ENCODE peak calls at places on chromosome 14, in eight cellular contexts. E, P, H, V, I, R, B and M are unnamed samples.

GRCh38 chr14:104636131-104636530 is 31.6 kb upstream of the TMEM179 start:
- DNase-seq in B (no peak), I (no peak), R (no peak), H (no peak), P (no peak), V (no peak), E (no peak), M (no peak)

GRCh38 chr14:99593971-99594841 is 9.8 kb downstream of the CCDC85C start:
- DNase-seq in R (no peak), B (no peak), P (no peak), I (no peak), E (no peak), V (no peak), H (no peak), M (no peak)

GRCh38 chr14:24196071-24197061 is 1.1 kb upstream of the TM9SF1 start:
- DNase-seq in H (no peak), B (peak; percentile 33), E (no peak), I (no peak), P (peak; percentile 30), V (no peak), R (no peak), M (no peak)

GRCh38 chr14:64081174-64081746 is 212.9 kb downstream of the ESR2 start:
- DNase-seq in I (no peak), V (no peak), P (no peak), H (no peak), E (no peak), B (no peak), R (no peak), M (no peak)

GRCh38 chr14:54772451-54772881 is 130.2 kb downstream of the GCH1 start:
- DNase-seq in H (no peak), B (no peak), P (peak; percentile 54), V (no peak), I (no peak), E (peak; percentile 18), R (no peak), M (no peak)

GRCh38 chr14:93018401-93018800 is 95.5 kb downstream of the CHGA start:
- DNase-seq in E (no peak), P (peak; percentile 32), V (no peak), B (no peak), R (no peak), I (no peak), H (no peak), M (no peak)

GRCh38 chr14:72552236-72552635 is 341.7 kb downstream of the DPF3 start:
- DNase-seq in E (no peak), I (no peak), P (no peak), R (no peak), H (no peak), B (no peak), V (no peak), M (no peak)

GRCh38 chr14:32077081-32078029 is at the start of gene ARHGAP5:
- DNase-seq in V (no peak), P (peak; percentile 52), B (no peak), E (no peak), I (peak; percentile 59), R (peak; percentile 64), H (peak; percentile 82), M (peak; percentile 27)

GRCh38 chr14:24279301-24280186 is 8.1 kb upstream of the RABGGTA start:
- DNase-seq in V (no peak), B (peak; percentile 66), P (no peak), R (no peak), I (no peak), H (no peak), E (no peak), M (no peak)

GRCh38 chr14:69500736-69501135 is 16.2 kb downstream of the PLEKHD1 start:
- DNase-seq in I (no peak), P (no peak), V (peak; percentile 58), R (no peak), B (no peak), H (no peak), E (no peak), M (no peak)

GRCh38 chr14:105316968-105317498 is 2.5 kb downstream of the PACS2 start:
- DNase-seq in V (no peak), R (no peak), P (no peak), I (no peak), B (no peak), H (no peak), E (no peak), M (no peak)

GRCh38 chr14:79732911-79733310 is 478.4 kb downstream of the DIO2 start:
- DNase-seq in P (peak; percentile 22), E (no peak), B (no peak), V (no peak), H (no peak), R (no peak), I (no peak), M (no peak)

GRCh38 chr14:77303417-77304156 is 17.1 kb downstream of the POMT2 start:
- DNase-seq in R (no peak), I (no peak), H (no peak), E (peak; percentile 92), P (peak; percentile 85), V (no peak), B (peak; percentile 53), M (no peak)

GRCh38 chr14:74860899-74861733 is 14.8 kb downstream of the PROX2 start:
- DNase-seq in B (peak; percentile 91), H (peak; percentile 92), V (peak; percentile 93), P (peak; percentile 89), R (peak; percentile 92), I (peak; percentile 91), E (peak; percentile 74), M (peak; percentile 95)

GRCh38 chr14:35404496-35405303 is at the start of gene NFKBIA:
- DNase-seq in I (peak; percentile 81), H (peak; percentile 96), E (peak; percentile 79), B (peak; percentile 94), R (peak; percentile 95), V (peak; percentile 96), P (peak; percentile 93), M (peak; percentile 93)

GRCh38 chr14:67516679-67517078 is 16.4 kb upstream of the PLEKHH1 start:
- DNase-seq in B (no peak), I (no peak), P (no peak), H (no peak), E (no peak), R (no peak), V (no peak), M (no peak)

GRCh38 chr14:67515386-67516079 is 17.6 kb upstream of the PLEKHH1 start:
- DNase-seq in B (peak; percentile 28), R (peak; percentile 44), I (peak; percentile 53), V (peak; percentile 70), P (peak; percentile 14), E (peak; percentile 37), H (peak; percentile 51), M (peak; percentile 29)

GRCh38 chr14:67513631-67514108 is 19.4 kb upstream of the PLEKHH1 start:
- DNase-seq in B (peak; percentile 73), R (no peak), I (no peak), V (no peak), P (no peak), H (no peak), E (no peak), M (no peak)

GRCh38 chr14:67514203-67514607 is 18.9 kb upstream of the PLEKHH1 start:
- DNase-seq in R (peak; percentile 47), I (no peak), H (no peak), P (no peak), V (no peak), E (no peak), B (peak; percentile 20), M (no peak)

GRCh38 chr14:67514650-67515385 is 18.3 kb upstream of the PLEKHH1 start:
- DNase-seq in I (peak; percentile 42), R (peak; percentile 69), H (peak; percentile 75), V (peak; percentile 76), B (peak; percentile 52), P (peak; percentile 32), E (peak; percentile 45), M (peak; percentile 50)
- H3K27ac ChIP-seq in I (no peak overlapping the region), R (no peak overlapping the region), H (peak overlapping the region; percentile 73), V (peak overlapping the region; percentile 49), B (peak overlapping the region; percentile 78), P (no peak overlapping the region), E (peak overlapping the region; percentile 63), M (peak overlapping the region; percentile 71)

DNA sequence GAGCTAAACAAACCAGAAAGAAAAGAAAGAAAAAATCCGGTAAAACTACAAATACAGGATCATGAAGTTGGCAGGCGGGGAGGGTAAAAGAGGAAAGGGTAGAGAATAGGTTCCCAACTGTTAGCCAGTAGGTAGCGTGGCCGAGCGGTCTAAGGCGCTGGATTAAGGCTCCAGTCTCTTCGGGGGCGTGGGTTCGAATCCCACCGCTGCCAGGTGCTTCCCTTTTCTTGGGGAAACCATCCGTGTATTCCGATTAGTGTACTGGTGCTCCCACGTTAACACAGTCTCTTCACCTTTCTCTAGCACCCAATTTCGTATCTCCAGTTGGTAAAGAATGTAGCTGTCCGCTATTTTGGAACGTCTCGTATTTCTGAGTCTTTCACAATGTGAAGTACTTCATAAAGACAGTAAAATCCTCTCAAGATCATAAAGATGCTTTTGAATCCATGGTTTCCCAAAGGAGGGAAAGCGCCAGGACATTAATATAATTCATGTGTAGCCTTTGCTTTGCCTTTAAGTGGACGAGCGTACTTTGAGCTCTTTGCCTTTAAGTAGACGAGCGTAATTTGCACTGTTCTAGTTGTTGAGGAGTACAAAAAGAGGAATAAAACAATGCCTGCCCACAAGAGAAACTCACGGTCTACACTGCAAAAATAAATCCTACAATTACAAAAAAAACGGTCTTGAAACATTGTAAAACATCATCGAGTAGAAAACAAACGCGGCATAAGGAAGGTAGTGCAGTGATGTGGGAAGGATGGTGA is 19.0 kb upstream of the RNASE12 start:
- DNase-seq in E (peak; percentile 85), V (peak; percentile 86), H (peak; percentile 80), P (peak; percentile 80), I (peak; percentile 83), R (peak; percentile 82), B (peak; percentile 86), M (peak; percentile 84)
- H3K27ac ChIP-seq in E (peak overlapping the region; percentile 66), V (peak overlapping the region; percentile 43), H (peak overlapping the region; percentile 45), P (no peak overlapping the region), I (no peak overlapping the region), R (no peak overlapping the region), B (peak overlapping the region; percentile 79), M (peak overlapping the region; percentile 67)

GRCh38 chr14:81033841-81034240 is 78.4 kb downstream of the TSHR start:
- DNase-seq in V (no peak), R (no peak), H (no peak), E (no peak), B (peak; percentile 24), I (no peak), P (no peak), M (no peak)

GRCh38 chr14:81031488-81031887 is 76.1 kb downstream of the TSHR start:
- DNase-seq in B (peak; percentile 66), V (no peak), R (no peak), H (no peak), E (no peak), I (no peak), P (no peak), M (peak; percentile 70)
- H3K27ac ChIP-seq in B (no peak overlapping the region), V (no peak overlapping the region), R (no peak overlapping the region), H (no peak overlapping the region), E (no peak overlapping the region), I (no peak overlapping the region), P (no peak overlapping the region), M (no peak overlapping the region)

DNA sequence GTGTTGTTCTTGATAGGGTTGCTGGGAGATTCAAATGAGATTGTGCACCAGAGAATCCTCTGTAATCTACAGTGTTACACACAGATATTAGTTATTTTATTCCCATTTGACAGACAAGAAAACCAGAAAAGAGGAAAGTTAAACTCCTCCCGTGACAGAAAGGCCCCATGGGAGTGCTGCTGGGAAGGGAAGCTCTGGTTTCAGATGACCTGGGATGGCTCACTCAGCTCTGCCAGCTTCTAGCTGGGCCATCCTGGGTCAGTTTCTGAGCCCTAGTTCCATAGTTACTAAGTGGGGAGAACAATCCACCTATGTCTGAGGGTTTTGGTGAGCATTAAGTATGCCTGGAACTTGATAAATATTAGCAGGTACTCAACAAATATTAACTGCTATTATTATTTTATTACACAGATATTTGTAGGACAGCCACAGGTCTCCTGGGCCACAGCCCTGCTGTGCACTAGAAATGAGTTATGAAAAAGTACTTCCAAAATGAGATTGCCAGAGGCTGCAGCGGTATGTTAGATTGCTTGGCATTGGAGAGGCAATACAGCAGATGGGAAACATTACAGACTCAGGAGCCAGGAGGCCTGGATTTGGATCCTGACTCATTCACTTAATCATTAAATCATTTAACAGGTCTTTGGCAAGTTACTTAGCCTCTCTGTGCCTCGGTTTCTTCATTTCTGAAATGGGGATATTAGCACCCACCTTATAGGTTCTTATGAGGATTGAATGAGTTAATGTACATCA is 47.1 kb upstream of the STON2 start:
- DNase-seq in E (no peak), V (no peak), P (no peak), R (no peak), I (no peak), B (no peak), H (no peak), M (no peak)
- H3K27ac ChIP-seq in E (no peak overlapping the region), V (peak overlapping the region; percentile 48), P (no peak overlapping the region), R (no peak overlapping the region), I (no peak overlapping the region), B (no peak overlapping the region), H (no peak overlapping the region), M (no peak overlapping the region)